ENCODE peak calls at places on chromosomes 11 and 22, in five cellular contexts. One of them, this sample, is unnamed.

GRCh38 chr11:76233196-76233921 is 27.1 kb upstream of the WNT11 start:
- DNase-seq in NCI-H1092: no peak
- DNase-seq in NCI-H345: no peak
- DNase-seq in globus pallidus: no peak
- DNase-seq in activated CD4-positive, alpha-beta T cell treated with anti-CD3 and anti-CD28 coated beads, Interleukin-2, amount 10 ng/mL, durations not matched to agents 7 days and 5 days: no peak
- DNase-seq in this sample: no peak

GRCh38 chr11:64803846-64804345 is 882 bp upstream of the MAP4K2 start:
- DNase-seq in NCI-H1092: no peak
- DNase-seq in globus pallidus: no peak
- DNase-seq in activated CD4-positive, alpha-beta T cell treated with anti-CD3 and anti-CD28 coated beads, Interleukin-2, amount 10 ng/mL, durations not matched to agents 7 days and 5 days: no peak
- DNase-seq in NCI-H345: no peak
- DNase-seq in this sample: no peak

GRCh38 chr11:13376838-13377237 is 86.2 kb downstream of the BTBD10 start:
- DNase-seq in activated CD4-positive, alpha-beta T cell treated with anti-CD3 and anti-CD28 coated beads, Interleukin-2, amount 10 ng/mL, durations not matched to agents 7 days and 5 days: no peak
- DNase-seq in NCI-H1092: peak; percentile 22
- DNase-seq in NCI-H345: peak; percentile 17
- DNase-seq in globus pallidus: no peak
- DNase-seq in this sample: no peak

GRCh38 chr11:94897330-94897768 is 76.0 kb downstream of the CWC15 start:
- DNase-seq in NCI-H345: peak; percentile 51
- DNase-seq in activated CD4-positive, alpha-beta T cell treated with anti-CD3 and anti-CD28 coated beads, Interleukin-2, amount 10 ng/mL, durations not matched to agents 7 days and 5 days: peak; percentile 45
- DNase-seq in globus pallidus: peak; percentile 32
- DNase-seq in NCI-H1092: peak; percentile 6
- DNase-seq in this sample: no peak

GRCh38 chr11:129300099-129300498 is 75.5 kb upstream of the BARX2 start:
- DNase-seq in globus pallidus: no peak
- DNase-seq in NCI-H345: no peak
- DNase-seq in activated CD4-positive, alpha-beta T cell treated with anti-CD3 and anti-CD28 coated beads, Interleukin-2, amount 10 ng/mL, durations not matched to agents 7 days and 5 days: no peak
- DNase-seq in NCI-H1092: no peak
- DNase-seq in this sample: no peak

GRCh38 chr22:42673898-42674390 is 24.8 kb upstream of the CYB5R3 start:
- DNase-seq in NCI-H1092: no peak
- DNase-seq in NCI-H345: no peak
- DNase-seq in globus pallidus: no peak
- DNase-seq in activated CD4-positive, alpha-beta T cell treated with anti-CD3 and anti-CD28 coated beads, Interleukin-2, amount 10 ng/mL, durations not matched to agents 7 days and 5 days: no peak
- DNase-seq in this sample: no peak

GRCh38 chr11:108370315-108370714 is 97.0 kb downstream of the C11orf65 start:
- DNase-seq in activated CD4-positive, alpha-beta T cell treated with anti-CD3 and anti-CD28 coated beads, Interleukin-2, amount 10 ng/mL, durations not matched to agents 7 days and 5 days: no peak
- DNase-seq in globus pallidus: no peak
- DNase-seq in NCI-H345: no peak
- DNase-seq in NCI-H1092: no peak
- DNase-seq in this sample: no peak

GRCh38 chr11:22778642-22779041 is 51.0 kb downstream of the SVIP start:
- DNase-seq in activated CD4-positive, alpha-beta T cell treated with anti-CD3 and anti-CD28 coated beads, Interleukin-2, amount 10 ng/mL, durations not matched to agents 7 days and 5 days: no peak
- DNase-seq in globus pallidus: peak; percentile 62
- DNase-seq in NCI-H345: no peak
- DNase-seq in NCI-H1092: no peak
- DNase-seq in this sample: no peak

GRCh38 chr11:34318111-34319037 is 39.4 kb downstream of the ABTB2 start:
- DNase-seq in NCI-H1092: no peak
- DNase-seq in globus pallidus: no peak
- DNase-seq in NCI-H345: no peak
- DNase-seq in activated CD4-positive, alpha-beta T cell treated with anti-CD3 and anti-CD28 coated beads, Interleukin-2, amount 10 ng/mL, durations not matched to agents 7 days and 5 days: no peak
- DNase-seq in this sample: no peak

GRCh38 chr22:28442951-28443876 is 236.4 kb downstream of the TTC28 start:
- DNase-seq in activated CD4-positive, alpha-beta T cell treated with anti-CD3 and anti-CD28 coated beads, Interleukin-2, amount 10 ng/mL, durations not matched to agents 7 days and 5 days: peak; percentile 36
- DNase-seq in NCI-H1092: no peak
- DNase-seq in NCI-H345: no peak
- DNase-seq in globus pallidus: peak; percentile 76
- DNase-seq in this sample: no peak

GRCh38 chr11:105229257-105229656 is 89.7 kb upstream of the CARD18 start:
- DNase-seq in NCI-H1092: no peak
- DNase-seq in globus pallidus: no peak
- DNase-seq in activated CD4-positive, alpha-beta T cell treated with anti-CD3 and anti-CD28 coated beads, Interleukin-2, amount 10 ng/mL, durations not matched to agents 7 days and 5 days: no peak
- DNase-seq in NCI-H345: no peak
- DNase-seq in this sample: no peak

GRCh38 chr11:64296236-64296635 is 3.9 kb upstream of the CATSPERZ start:
- DNase-seq in NCI-H345: no peak
- DNase-seq in globus pallidus: no peak
- DNase-seq in NCI-H1092: no peak
- DNase-seq in activated CD4-positive, alpha-beta T cell treated with anti-CD3 and anti-CD28 coated beads, Interleukin-2, amount 10 ng/mL, durations not matched to agents 7 days and 5 days: no peak
- DNase-seq in this sample: no peak

GRCh38 chr11:108536783-108537182 is 38.6 kb upstream of the POGLUT3 start:
- DNase-seq in NCI-H345: no peak
- DNase-seq in activated CD4-positive, alpha-beta T cell treated with anti-CD3 and anti-CD28 coated beads, Interleukin-2, amount 10 ng/mL, durations not matched to agents 7 days and 5 days: no peak
- DNase-seq in NCI-H1092: no peak
- DNase-seq in globus pallidus: no peak
- DNase-seq in this sample: no peak

GRCh38 chr11:103870821-103871309 is 165.6 kb upstream of the DDI1 start:
- DNase-seq in NCI-H345: no peak
- DNase-seq in activated CD4-positive, alpha-beta T cell treated with anti-CD3 and anti-CD28 coated beads, Interleukin-2, amount 10 ng/mL, durations not matched to agents 7 days and 5 days: no peak
- DNase-seq in globus pallidus: no peak
- DNase-seq in NCI-H1092: no peak
- DNase-seq in this sample: no peak

GRCh38 chr11:119236490-119236889 is 30.4 kb downstream of the CBL start:
- DNase-seq in NCI-H1092: no peak
- DNase-seq in globus pallidus: no peak
- DNase-seq in activated CD4-positive, alpha-beta T cell treated with anti-CD3 and anti-CD28 coated beads, Interleukin-2, amount 10 ng/mL, durations not matched to agents 7 days and 5 days: no peak
- DNase-seq in NCI-H345: no peak
- DNase-seq in this sample: no peak

GRCh38 chr11:123543796-123544195 is 110.6 kb downstream of the SCN3B start:
- DNase-seq in NCI-H1092: no peak
- DNase-seq in activated CD4-positive, alpha-beta T cell treated with anti-CD3 and anti-CD28 coated beads, Interleukin-2, amount 10 ng/mL, durations not matched to agents 7 days and 5 days: no peak
- DNase-seq in NCI-H345: no peak
- DNase-seq in globus pallidus: no peak
- DNase-seq in this sample: no peak

GRCh38 chr22:23503142-23503541 is 76.9 kb downstream of the IGLL1 start:
- DNase-seq in activated CD4-positive, alpha-beta T cell treated with anti-CD3 and anti-CD28 coated beads, Interleukin-2, amount 10 ng/mL, durations not matched to agents 7 days and 5 days: no peak
- DNase-seq in globus pallidus: no peak
- DNase-seq in NCI-H1092: no peak
- DNase-seq in NCI-H345: no peak
- DNase-seq in this sample: no peak